ENCODE peak calls at places on chromosomes 3 and 15, in nine cellular contexts. I is HAP-1; S is right atrium auricular region; T is effector memory CD8-positive, alpha-beta T cell; P is activated T-helper 2 cell treated with anti-CD3 and anti-CD28 coated beads, Interferon-gamma antibody, Interleukin-2, Interleukin-4, amounts not matched to agents 10 μg/mL and 5 μg/mL and 100 μg/mL, durations not matched to agents 14 hours and 24 hours and 36 hours; R is lung; H is foreskin fibroblast; A is activated CD4-positive, alpha-beta T cell treated with anti-CD3 and anti-CD28 coated beads for 48 hours; K is fibroblast of the conjunctiva. Z is an unnamed sample.

GRCh38 chr3:129025108-129025507 is 24.0 kb downstream of the EFCC1 start:
- DNase-seq in I (no peak), S (no peak), T (no peak), P (no peak), R (no peak), H (no peak), A (no peak), K (no peak), Z (no peak)

GRCh38 chr3:49255112-49255511 is 21.9 kb downstream of the C3orf62 start:
- DNase-seq in I (no peak), S (no peak), T (no peak), P (no peak), R (no peak), H (no peak), A (no peak), K (no peak), Z (no peak)

GRCh38 chr3:40287248-40287647 is 22.3 kb upstream of the EIF1B start:
- DNase-seq in I (no peak), S (no peak), T (no peak), P (no peak), R (no peak), H (no peak), A (no peak), K (no peak), Z (no peak)

GRCh38 chr15:39344662-39345141 is 236.2 kb upstream of the THBS1 start:
- DNase-seq in I (no peak), S (no peak), T (no peak), P (no peak), R (no peak), H (peak; percentile 74), A (no peak), K (no peak), Z (no peak)

GRCh38 chr15:71096676-71097075 is 18.6 kb upstream of the THSD4 start:
- DNase-seq in I (no peak), S (no peak), T (no peak), P (no peak), R (peak; percentile 3), H (no peak), A (no peak), K (no peak), Z (no peak)

GRCh38 chr15:32970847-32971246 is 223.7 kb downstream of the FMN1 start:
- DNase-seq in I (no peak), S (no peak), T (no peak), P (no peak), R (no peak), H (no peak), A (no peak), K (no peak), Z (no peak)

GRCh38 chr3:105274958-105275357 is 91.8 kb upstream of the ALCAM start:
- DNase-seq in I (no peak), S (no peak), T (no peak), P (no peak), R (no peak), H (peak; percentile 58), A (no peak), K (peak; percentile 32), Z (no peak)

GRCh38 chr3:66354561-66354960 is 133.8 kb downstream of the SLC25A26 start:
- DNase-seq in I (no peak), S (no peak), T (no peak), P (no peak), R (no peak), H (no peak), A (no peak), K (no peak), Z (no peak)

GRCh38 chr3:7249493-7250076 is 388.7 kb downstream of the GRM7 start:
- DNase-seq in I (no peak), S (no peak), T (no peak), P (no peak), R (no peak), H (no peak), A (no peak), K (no peak), Z (no peak)

GRCh38 chr3:196274585-196274984 is 12.9 kb downstream of the PCYT1A start:
- DNase-seq in I (no peak), S (no peak), T (peak; percentile 57), P (peak; percentile 74), R (no peak), H (no peak), A (peak; percentile 75), K (no peak), Z (no peak)

GRCh38 chr3:169026543-169027181 is 636.9 kb downstream of the MECOM start:
- DNase-seq in I (no peak), S (no peak), T (no peak), P (no peak), R (no peak), H (peak; percentile 92), A (no peak), K (peak; percentile 83), Z (no peak)

GRCh38 chr15:62298811-62299210 is 133.7 kb upstream of the C2CD4B start:
- DNase-seq in I (no peak), S (no peak), T (no peak), P (no peak), R (no peak), H (no peak), A (no peak), K (no peak), Z (no peak)

GRCh38 chr15:43292375-43293078 is 25.8 kb upstream of the TGM5 start:
- DNase-seq in I (no peak), S (no peak), T (no peak), P (no peak), R (no peak), H (peak; percentile 16), A (no peak), K (no peak), Z (no peak)

GRCh38 chr3:175445741-175446140 is 586.6 kb downstream of the NAALADL2 start:
- DNase-seq in I (no peak), S (no peak), T (no peak), P (no peak), R (no peak), H (no peak), A (no peak), K (no peak), Z (no peak)

GRCh38 chr3:71593106-71593505 is 9.6 kb upstream of the FOXP1 start:
- DNase-seq in I (no peak), S (no peak), T (no peak), P (no peak), R (no peak), H (no peak), A (no peak), K (no peak), Z (no peak)

GRCh38 chr3:150761831-150762661 is 923 bp downstream of the SIAH2 start:
- DNase-seq in I (peak; percentile 77), S (peak; percentile 66), T (peak; percentile 14), P (no peak), R (peak; percentile 55), H (peak; percentile 46), A (peak; percentile 57), K (no peak), Z (peak; percentile 66)

GRCh38 chr3:107598926-107599754 is 76.4 kb downstream of the BBX start:
- DNase-seq in I (peak; percentile 16), S (no peak), T (peak; percentile 25), P (peak; percentile 23), R (peak; percentile 43), H (peak; percentile 29), A (peak; percentile 54), K (peak; percentile 26), Z (peak; percentile 57)

GRCh38 chr15:57667171-57667924 is 39.2 kb upstream of the POLR2M start:
- DNase-seq in I (peak; percentile 27), S (no peak), T (no peak), P (no peak), R (no peak), H (peak; percentile 71), A (no peak), K (peak; percentile 49), Z (no peak)

GRCh38 chr15:62165793-62166380 is 802 bp upstream of the C2CD4B start:
- DNase-seq in I (no peak), S (no peak), T (no peak), P (no peak), R (no peak), H (no peak), A (no peak), K (no peak), Z (no peak)

GRCh38 chr3:60490992-60491391 is 760.3 kb downstream of the FHIT start:
- DNase-seq in I (no peak), S (no peak), T (no peak), P (no peak), R (no peak), H (no peak), A (no peak), K (no peak), Z (no peak)

GRCh38 chr3:46660543-46661523 is 32.6 kb downstream of the ALS2CL start:
- DNase-seq in I (no peak), S (peak; percentile 51), T (no peak), P (no peak), R (no peak), H (no peak), A (no peak), K (no peak), Z (peak; percentile 65)

GRCh38 chr3:11832964-11833621 is 13.6 kb downstream of the TAMM41 start:
- DNase-seq in I (no peak), S (no peak), T (no peak), P (no peak), R (no peak), H (no peak), A (no peak), K (no peak), Z (no peak)

GRCh38 chr3:145243875-145244274 is 917.1 kb downstream of the PLOD2 start:
- DNase-seq in I (no peak), S (no peak), T (no peak), P (no peak), R (no peak), H (peak; percentile 84), A (no peak), K (peak; percentile 49), Z (no peak)

GRCh38 chr15:101502572-101503295 is 13.2 kb upstream of the PCSK6 start:
- DNase-seq in I (no peak), S (no peak), T (no peak), P (no peak), R (peak; percentile 28), H (no peak), A (no peak), K (no peak), Z (no peak)

GRCh38 chr3:536417-536813 is 339.9 kb downstream of the CHL1 start:
- DNase-seq in I (no peak), S (no peak), T (no peak), P (no peak), R (no peak), H (no peak), A (no peak), K (no peak), Z (no peak)

Z was measured in ureter.